ENCODE peak calls at places on chromosomes 1 and 21, in four cellular contexts. V is Panc1, F is upper lobe of left lung, B is GM23338. D is an unnamed sample.

GRCh38 chr1:204461331-204462228 is 33.0 kb downstream of the PIK3C2B start:
- ATAC-seq in V (no peak), F (no peak), B (no peak), D (peak; percentile 44)

GRCh38 chr1:36133484-36133883 is 8.5 kb upstream of the COL8A2 start:
- ATAC-seq in V (peak; percentile 39), F (peak; percentile 42), B (no peak), D (no peak)

GRCh38 chr1:58648864-58649263 is 51.0 kb downstream of the MYSM1 start:
- ATAC-seq in V (no peak), F (no peak), B (no peak), D (no peak)

GRCh38 chr1:12600335-12600734 is 17.7 kb downstream of the DHRS3 start:
- ATAC-seq in V (no peak), F (no peak), B (no peak), D (peak; percentile 10)

GRCh38 chr21:25742900-25743299 is 8.1 kb downstream of the GABPA start:
- ATAC-seq in V (no peak), F (no peak), B (no peak), D (no peak)

GRCh38 chr1:4174291-4175200 is 274.5 kb upstream of the C1orf174 start:
- ATAC-seq in V (no peak), F (no peak), B (no peak), D (no peak)

GRCh38 chr1:205749826-205750682 is at the start of gene NUCKS1:
- ATAC-seq in V (peak; percentile 90), F (peak; percentile 93), B (peak; percentile 76), D (peak; percentile 93)

GRCh38 chr21:31663584-31664249 is 4.2 kb downstream of the SOD1 start:
- ATAC-seq in V (no peak), F (no peak), B (no peak), D (no peak)

GRCh38 chr1:50438945-50439344 is 15.7 kb upstream of the DMRTA2 start:
- ATAC-seq in V (no peak), F (no peak), B (peak; percentile 65), D (no peak)

GRCh38 chr21:9737871-9738520 is 783.4 kb upstream of the TPTE start:
- ATAC-seq in V (no peak), F (no peak), B (no peak), D (no peak)

GRCh38 chr1:184875218-184875617 is 99.1 kb downstream of the NIBAN1 start:
- ATAC-seq in V (no peak), F (no peak), B (no peak), D (no peak)

GRCh38 chr21:44765231-44766013 is 36.2 kb downstream of the UBE2G2 start:
- ATAC-seq in V (peak; percentile 22), F (no peak), B (no peak), D (no peak)

GRCh38 chr1:26408604-26409003 is 2.0 kb upstream of the LIN28A start:
- ATAC-seq in V (peak; percentile 49), F (peak; percentile 89), B (peak; percentile 15), D (peak; percentile 77)

GRCh38 chr21:33019885-33020557 is 5.7 kb upstream of the OLIG2 start:
- ATAC-seq in V (peak; percentile 54), F (no peak), B (peak; percentile 76), D (no peak)

GRCh38 chr21:41289431-41289830 is 27.2 kb upstream of the FAM3B start:
- ATAC-seq in V (peak; percentile 71), F (no peak), B (peak; percentile 92), D (no peak)

GRCh38 chr1:201327687-201328240 is 44.5 kb downstream of the PKP1 start:
- ATAC-seq in V (no peak), F (no peak), B (no peak), D (no peak)

GRCh38 chr1:220432408-220432807 is 95.5 kb upstream of the MARK1 start:
- ATAC-seq in V (no peak), F (no peak), B (no peak), D (no peak)

GRCh38 chr1:172089768-172090510 is 248.6 kb downstream of the DNM3 start:
- ATAC-seq in V (peak; percentile 90), F (peak; percentile 71), B (peak; percentile 99), D (peak; percentile 55)

GRCh38 chr1:167926486-167926997 is 9.9 kb upstream of the DCAF6 start:
- ATAC-seq in V (peak; percentile 59), F (no peak), B (peak; percentile 68), D (no peak)

GRCh38 chr1:160546942-160547341 is 23.9 kb upstream of the SLAMF6 start:
- ATAC-seq in V (no peak), F (peak; percentile 66), B (no peak), D (peak; percentile 67)

GRCh38 chr1:34685225-34685624 is 69.6 kb upstream of the GJB5 start:
- ATAC-seq in V (no peak), F (no peak), B (peak; percentile 25), D (no peak)

GRCh38 chr1:115329965-115330364 is 8.1 kb downstream of the NGF start:
- ATAC-seq in V (no peak), F (peak; percentile 7), B (no peak), D (no peak)

GRCh38 chr1:157045251-157046218 is at the start of gene ARHGEF11:
- ATAC-seq in V (peak; percentile 96), F (peak; percentile 99), B (peak; percentile 82), D (peak; percentile 98)

GRCh38 chr1:16293568-16293967 is 56.6 kb upstream of the CPLANE2 start:
- ATAC-seq in V (no peak), F (peak; percentile 61), B (no peak), D (no peak)

GRCh38 chr1:64392109-64392508 is 77.8 kb upstream of the CACHD1 start:
- ATAC-seq in V (no peak), F (no peak), B (peak; percentile 73), D (no peak)

GRCh38 chr21:46214478-46215340 is 13.9 kb downstream of the LSS start:
- ATAC-seq in V (no peak), F (no peak), B (no peak), D (no peak)

GRCh38 chr1:65527672-65528071 is 107.2 kb downstream of the LEPR start:
- ATAC-seq in V (no peak), F (peak; percentile 74), B (no peak), D (no peak)

GRCh38 chr1:236211815-236212214 is 69.5 kb downstream of the GPR137B start:
- ATAC-seq in V (no peak), F (no peak), B (no peak), D (no peak)

GRCh38 chr1:2152914-2153313 is 41.7 kb downstream of the FAAP20 start:
- ATAC-seq in V (no peak), F (no peak), B (no peak), D (no peak)

GRCh38 chr1:22639286-22639685 is 2.9 kb downstream of the C1QA start:
- ATAC-seq in V (no peak), F (no peak), B (peak; percentile 80), D (no peak)

GRCh38 chr21:15795533-15795932 is 65.8 kb downstream of the USP25 start:
- ATAC-seq in V (no peak), F (no peak), B (no peak), D (no peak)

GRCh38 chr1:55447488-55447887 is 232.3 kb upstream of the USP24 start:
- ATAC-seq in V (no peak), F (no peak), B (no peak), D (no peak)

GRCh38 chr1:236120725-236121153 is 21.6 kb upstream of the GPR137B start:
- ATAC-seq in V (no peak), F (no peak), B (no peak), D (no peak)

GRCh38 chr1:44289530-44289929 is 65.5 kb downstream of the ERI3 start:
- ATAC-seq in V (no peak), F (no peak), B (peak; percentile 87), D (no peak)

GRCh38 chr1:154178006-154178405 is 13.9 kb downstream of the TPM3 start:
- ATAC-seq in V (no peak), F (no peak), B (no peak), D (no peak)
- H3K4me1 ChIP-seq in V (peaks cover 35% of the 10 kb centered on the region), F (peaks cover 65% of the 10 kb centered on the region), B (peaks cover 44% of the 10 kb centered on the region), D (peaks cover 71% of the 10 kb centered on the region)

GRCh38 chr1:237229333-237229732 is 187.3 kb downstream of the RYR2 start:
- ATAC-seq in V (no peak), F (no peak), B (no peak), D (no peak)

GRCh38 chr1:237237721-237238120 is 195.7 kb downstream of the RYR2 start:
- ATAC-seq in V (no peak), F (no peak), B (no peak), D (no peak)

GRCh38 chr1:237239248-237239647 is 197.3 kb downstream of the RYR2 start:
- ATAC-seq in V (no peak), F (no peak), B (peak; percentile 93), D (no peak)

GRCh38 chr1:237232501-237232900 is 190.5 kb downstream of the RYR2 start:
- ATAC-seq in V (no peak), F (no peak), B (peak; percentile 64), D (no peak)

DNA sequence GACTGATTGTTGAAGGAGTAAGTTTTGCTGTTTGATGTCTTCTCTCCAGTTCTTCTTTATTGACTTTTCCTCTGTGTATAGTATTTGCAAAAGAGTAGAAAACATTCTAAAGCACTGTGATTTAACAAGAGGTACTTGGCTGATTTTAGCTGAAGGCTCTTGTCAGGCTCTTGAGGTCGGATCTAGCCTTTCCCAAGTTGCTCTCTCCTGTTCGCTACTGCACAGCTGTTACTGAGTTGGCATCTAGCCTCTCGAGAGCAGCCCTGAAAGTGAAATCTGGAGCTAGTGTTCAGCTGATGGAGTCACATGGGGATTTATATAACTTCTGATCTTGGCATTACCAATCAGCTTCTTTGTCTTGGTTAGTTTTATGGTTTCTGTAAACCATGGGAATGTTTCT is 193.1 kb downstream of the RYR2 start:
- ATAC-seq in V (no peak), F (peak; percentile 47), B (no peak), D (peak; percentile 22)
- TF ChIP-seq POLR2AphosphoS5 in V (no peak), F (no peak), B (no peak), D (no peak)

DNA sequence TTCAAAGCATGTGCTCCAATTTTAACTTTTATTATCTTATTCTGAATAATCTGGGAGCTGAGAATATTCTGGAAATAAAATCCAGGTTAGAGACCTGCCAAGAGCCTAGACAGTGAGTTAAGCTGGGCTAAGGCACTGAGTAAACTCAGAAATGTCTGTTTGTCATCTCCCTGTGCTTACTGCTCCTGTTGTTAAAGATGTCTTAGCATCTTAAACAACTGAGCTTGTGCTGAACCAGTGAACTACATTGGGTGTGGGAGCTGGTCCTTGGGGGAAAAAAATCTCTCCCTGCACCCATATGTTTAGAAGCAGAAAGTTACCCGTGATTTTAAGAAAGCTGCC is 25.0 kb upstream of the AHCYL1 start:
- ATAC-seq in V (peak; percentile 62), F (no peak), B (peak; percentile 30), D (no peak)
- H3K27ac ChIP-seq in V (peak overlapping the region; percentile 100), F (no peak overlapping the region), B (no peak overlapping the region), D (no peak overlapping the region)

GRCh38 chr1:46757256-46757955 is 38.5 kb upstream of the EFCAB14 start:
- ATAC-seq in V (no peak), F (peak; percentile 63), B (peak; percentile 88), D (no peak)
- H3K4me1 ChIP-seq in V (no peaks in the 10 kb centered on the region), F (peaks cover 3% of the 10 kb centered on the region), B (peaks cover 17% of the 10 kb centered on the region), D (no peaks in the 10 kb centered on the region)

D was measured in gastroesophageal sphincter.